ENCODE peak calls at places on chromosome 14, in eight cellular contexts. M is fibroblast of mammary gland; P is HCT116; C is HuH-7.5; T is amniotic stem cell; R is stimulated activated CD8-positive, alpha-beta memory T cell treated with anti-CD3 and anti-CD28 coated beads, Interleukin-2, amount 100 ng/mL, for 1 hour; V is AG20443; J is activated naive CD8-positive, alpha-beta T cell treated with anti-CD3 and anti-CD28 coated beads, Interleukin-2, amount 50 U/mL, for 24 hours. L is an unnamed sample.

GRCh38 chr14:50520947-50521815 is 11.2 kb downstream of the MAP4K5 start:
- DNase-seq in M (peak), V (peak), C (no peak), T (peak), J (peak), P (peak), R (no peak), L (no peak)

GRCh38 chr14:69005432-69006148 is 26.5 kb upstream of the ACTN1 start:
- DNase-seq in P (peak), J (no peak), R (no peak), V (peak), C (no peak), M (peak), T (peak), L (no peak)

GRCh38 chr14:99564256-99564902 is 39.6 kb downstream of the CCDC85C start:
- DNase-seq in P (no peak), T (no peak), J (no peak), R (no peak), C (no peak), M (peak), V (no peak), L (no peak)

GRCh38 chr14:63632932-63633514 is 8.6 kb downstream of the WDR89 start:
- DNase-seq in C (no peak), P (peak), M (peak), R (no peak), T (no peak), V (peak), J (no peak), L (peak)

GRCh38 chr14:22593189-22593588 is 4.2 kb upstream of the DAD1 start:
- DNase-seq in P (no peak), R (no peak), V (no peak), C (no peak), J (no peak), T (no peak), M (no peak), L (no peak)

GRCh38 chr14:98906123-98906995 is 365.6 kb downstream of the BCL11B start:
- DNase-seq in R (no peak), V (peak), C (no peak), J (no peak), M (peak), T (no peak), P (peak), L (no peak)

GRCh38 chr14:76293923-76294322 is 82.0 kb upstream of the ESRRB start:
- DNase-seq in R (no peak), J (no peak), M (no peak), V (no peak), T (no peak), C (peak), P (no peak), L (no peak)

GRCh38 chr14:59020382-59020781 is 168.1 kb upstream of the DAAM1 start:
- DNase-seq in J (no peak), R (no peak), C (peak), M (peak), V (peak), T (no peak), P (peak), L (no peak)

GRCh38 chr14:22740020-22740419 is 26.5 kb upstream of the OXA1L start:
- DNase-seq in T (no peak), C (no peak), P (no peak), V (no peak), J (no peak), M (no peak), R (no peak), L (no peak)

GRCh38 chr14:99460793-99461192 is 19.9 kb downstream of the SETD3 start:
- DNase-seq in C (no peak), V (no peak), P (no peak), J (no peak), M (no peak), T (no peak), R (no peak), L (no peak)

GRCh38 chr14:37150414-37150813 is 22.0 kb downstream of the SLC25A21 start:
- DNase-seq in V (peak), R (no peak), J (no peak), T (peak), C (no peak), M (peak), P (no peak), L (no peak)

GRCh38 chr14:90458536-90458935 is 61.7 kb downstream of the CALM1 start:
- DNase-seq in V (no peak), M (no peak), T (no peak), C (no peak), P (no peak), R (no peak), J (no peak), L (no peak)

GRCh38 chr14:77307099-77307496 is 13.6 kb downstream of the POMT2 start:
- DNase-seq in J (no peak), V (peak), T (no peak), M (no peak), R (no peak), C (no peak), P (no peak), L (no peak)

GRCh38 chr14:101315802-101316296 is 245.4 kb upstream of the DIO3 start:
- DNase-seq in M (peak), R (no peak), C (no peak), T (no peak), V (no peak), P (peak), J (no peak), L (no peak)

GRCh38 chr14:54756656-54757392 is 145.8 kb downstream of the GCH1 start:
- DNase-seq in M (no peak), R (no peak), C (no peak), V (no peak), P (no peak), T (no peak), J (no peak), L (no peak)

GRCh38 chr14:101602466-101602840 is 41.2 kb downstream of the DIO3 start:
- DNase-seq in T (no peak), C (no peak), V (no peak), J (no peak), R (no peak), P (no peak), M (no peak), L (no peak)

GRCh38 chr14:91985008-91985407 is 37.5 kb upstream of the FBLN5 start:
- DNase-seq in R (no peak), P (no peak), J (no peak), C (no peak), T (no peak), V (peak), M (peak), L (no peak)

GRCh38 chr14:34615507-34615906 is 14.4 kb downstream of the SNX6 start:
- DNase-seq in T (no peak), J (no peak), M (no peak), R (no peak), P (no peak), V (no peak), C (no peak), L (no peak)

GRCh38 chr14:25118671-25119070 is 68.7 kb upstream of the STXBP6 start:
- DNase-seq in C (no peak), V (no peak), T (no peak), R (no peak), P (no peak), J (no peak), M (no peak), L (no peak)

GRCh38 chr14:30443368-30444007 is 115.5 kb upstream of the G2E3 start:
- DNase-seq in V (peak), C (peak), R (no peak), P (peak), M (peak), T (peak), J (no peak), L (no peak)

L was measured in GM12892.